ENCODE peak calls at places on chromosomes 3 and 15, in ten cellular contexts. S, H, K, Q, L, X, B, T, P and V are unnamed samples.

GRCh38 chr3:110341047-110341446 is 730.6 kb upstream of the NECTIN3 start:
- DNase-seq in K (peak; percentile 60), P (peak; percentile 51), Q (no peak), H (no peak), L (no peak), X (no peak), T (no peak), B (no peak), S (no peak), V (no peak)

GRCh38 chr15:40847225-40847961 is 3.5 kb downstream of the SPINT1 start:
- DNase-seq in T (peak; percentile 97), S (peak; percentile 64), K (peak; percentile 65), B (no peak), H (no peak), X (no peak), L (no peak), P (peak; percentile 36), Q (peak; percentile 93), V (peak; percentile 78)

GRCh38 chr15:58539548-58539947 is 107.8 kb downstream of the LIPC start:
- DNase-seq in K (no peak), B (no peak), L (no peak), P (no peak), Q (no peak), S (no peak), T (no peak), X (no peak), H (no peak), V (no peak)

GRCh38 chr3:97711664-97712063 is 52.9 kb upstream of the ARL6 start:
- DNase-seq in S (no peak), L (no peak), Q (no peak), H (no peak), P (no peak), K (no peak), X (no peak), B (no peak), T (no peak), V (no peak)

GRCh38 chr3:65548848-65549625 is 489.7 kb downstream of the MAGI1 start:
- DNase-seq in L (no peak), T (peak; percentile 18), P (peak; percentile 33), H (no peak), X (peak; percentile 71), B (no peak), S (no peak), K (peak; percentile 80), Q (peak; percentile 45), V (no peak)

GRCh38 chr15:100867476-100867875 is 12.2 kb upstream of the ALDH1A3 start:
- DNase-seq in P (peak; percentile 61), T (no peak), L (no peak), B (no peak), H (no peak), Q (no peak), K (no peak), X (no peak), S (no peak), V (no peak)

GRCh38 chr15:57375827-57376694 is at the start of gene CGNL1:
- DNase-seq in X (peak; percentile 59), H (no peak), S (no peak), Q (peak; percentile 77), B (no peak), P (peak; percentile 36), T (peak; percentile 60), L (peak; percentile 51), K (peak; percentile 95), V (peak; percentile 49)

GRCh38 chr15:70248116-70249025 is 150.7 kb upstream of the TLE3 start:
- DNase-seq in X (peak; percentile 23), Q (peak; percentile 30), B (no peak), T (no peak), P (no peak), K (peak; percentile 73), H (no peak), S (no peak), L (no peak), V (no peak)

GRCh38 chr3:171055336-171056178 is 29.0 kb upstream of the SLC2A2 start:
- DNase-seq in B (no peak), P (peak; percentile 91), K (no peak), T (no peak), X (no peak), L (no peak), H (no peak), Q (peak; percentile 26), S (peak; percentile 40), V (no peak)

GRCh38 chr3:101235048-101235447 is 85.3 kb downstream of the IMPG2 start:
- DNase-seq in S (no peak), Q (no peak), X (no peak), P (no peak), H (no peak), K (no peak), L (no peak), T (no peak), B (no peak), V (no peak)

GRCh38 chr3:153285194-153285641 is 123.2 kb downstream of the RAP2B start:
- DNase-seq in H (no peak), K (peak; percentile 73), L (no peak), X (no peak), P (peak; percentile 22), Q (peak; percentile 28), T (no peak), B (no peak), S (peak; percentile 25), V (no peak)

GRCh38 chr15:39360417-39360816 is 220.5 kb upstream of the THBS1 start:
- DNase-seq in Q (no peak), T (no peak), P (peak; percentile 39), X (no peak), B (no peak), S (no peak), H (no peak), K (no peak), L (no peak), V (no peak)

GRCh38 chr3:147355104-147355854 is 51.1 kb downstream of the ZIC4 start:
- DNase-seq in Q (no peak), P (no peak), X (no peak), K (no peak), L (no peak), S (no peak), H (no peak), T (no peak), B (no peak), V (no peak)

GRCh38 chr15:81322708-81323253 is 1.2 kb downstream of the STARD5 start:
- DNase-seq in T (peak; percentile 76), B (no peak), H (no peak), P (no peak), S (no peak), X (no peak), Q (no peak), L (no peak), K (no peak), V (peak; percentile 46)

GRCh38 chr3:39134305-39134704 is 19.1 kb downstream of the CSRNP1 start:
- DNase-seq in L (no peak), P (no peak), S (no peak), K (no peak), H (no peak), Q (no peak), T (no peak), B (peak; percentile 17), X (no peak), V (no peak)

GRCh38 chr3:110165753-110166152 is 828.4 kb upstream of the DPPA4 start:
- DNase-seq in T (no peak), B (no peak), Q (peak; percentile 21), L (no peak), H (no peak), K (no peak), P (peak; percentile 10), S (peak; percentile 4), X (no peak), V (no peak)

GRCh38 chr15:69513450-69513849 is 60.8 kb downstream of the RPLP1 start:
- DNase-seq in X (no peak), K (no peak), S (no peak), Q (no peak), P (no peak), L (no peak), B (no peak), H (no peak), T (no peak), V (no peak)

GRCh38 chr15:25245801-25246622 is 192.8 kb downstream of the UBE3A start:
- DNase-seq in K (peak; percentile 68), L (no peak), X (peak; percentile 21), P (no peak), H (no peak), T (peak; percentile 12), Q (no peak), B (peak; percentile 25), S (no peak), V (no peak)

GRCh38 chr15:67821784-67822451 is 3.4 kb upstream of the SKOR1 start:
- DNase-seq in X (peak; percentile 34), K (no peak), L (no peak), T (no peak), H (no peak), Q (no peak), S (no peak), B (no peak), P (no peak), V (no peak)

GRCh38 chr15:70088427-70088826 is 9.3 kb downstream of the TLE3 start:
- DNase-seq in Q (no peak), X (no peak), S (no peak), P (no peak), L (no peak), B (no peak), H (no peak), K (peak; percentile 22), T (no peak), V (no peak)

GRCh38 chr3:38008191-38008701 is 17.7 kb downstream of the VILL start:
- DNase-seq in B (no peak), H (no peak), Q (no peak), S (no peak), K (peak; percentile 67), L (no peak), X (peak; percentile 35), T (no peak), P (no peak), V (no peak)

GRCh38 chr15:41860049-41860828 is 21.6 kb downstream of the PLA2G4B start:
- DNase-seq in K (no peak), P (no peak), L (no peak), Q (no peak), H (no peak), T (no peak), B (no peak), S (no peak), X (no peak), V (no peak)
- TF ChIP-seq CTCF in K (no peak), P (no peak), L (no peak), Q (no peak), H (no peak), T (no peak), B (no peak), S (no peak), X (no peak), V (no peak)

GRCh38 chr3:168858327-168858726 is 762.6 kb upstream of the GOLIM4 start:
- DNase-seq in L (no peak), S (no peak), Q (no peak), T (no peak), B (no peak), P (no peak), K (no peak), X (no peak), H (no peak), V (no peak)
- H3K27ac ChIP-seq in L (no peak overlapping the region), S (no peak overlapping the region), Q (peak overlapping the region; percentile 94), T (no peak overlapping the region), B (no peak overlapping the region), P (no peak overlapping the region), K (no peak overlapping the region), X (no peak overlapping the region), H (no peak overlapping the region), V (no peak overlapping the region)

GRCh38 chr3:189786479-189787064 is 155.4 kb downstream of the TP63 start:
- DNase-seq in K (no peak), P (no peak), H (no peak), T (no peak), X (no peak), B (no peak), L (no peak), S (no peak), Q (no peak), V (no peak)
- TF ChIP-seq CTCF in K (no peak), P (no peak), H (no peak), T (no peak), X (no peak), B (no peak), L (no peak), S (no peak), Q (no peak), V (no peak)

GRCh38 chr15:89095073-89095472 is 6.8 kb downstream of the ABHD2 start:
- DNase-seq in K (no peak), Q (no peak), H (no peak), L (no peak), X (no peak), B (no peak), S (no peak), T (no peak), P (no peak), V (no peak)
- H3K27ac ChIP-seq in K (no peak overlapping the region), Q (no peak overlapping the region), H (no peak overlapping the region), L (no peak overlapping the region), X (no peak overlapping the region), B (no peak overlapping the region), S (peak overlapping the region; percentile 10), T (peak overlapping the region; percentile 52), P (no peak overlapping the region), V (no peak overlapping the region)